ENCODE peak calls at places on chromosomes 12 and 14, in eight cellular contexts. One of them, this sample, is unnamed.

GRCh38 chr14:50659327-50659974 is 8.7 kb downstream of the SAV1 start:
- DNase-seq in fibroblast of mammary gland: no peak
- DNase-seq in NCI-H2081: no peak
- DNase-seq in posterior vena cava: no peak
- DNase-seq in mesenchymal stem cell: no peak
- DNase-seq in WTC11: no peak
- DNase-seq in neuronal stem cell: no peak
- DNase-seq in T-helper 1 cell: no peak
- DNase-seq in this sample: no peak

GRCh38 chr12:104668274-104668718 is 211.5 kb downstream of the CHST11 start:
- DNase-seq in posterior vena cava: no peak
- DNase-seq in T-helper 1 cell: no peak
- DNase-seq in WTC11: no peak
- DNase-seq in NCI-H2081: no peak
- DNase-seq in neuronal stem cell: no peak
- DNase-seq in fibroblast of mammary gland: no peak
- DNase-seq in mesenchymal stem cell: peak; percentile 100
- DNase-seq in this sample: no peak

GRCh38 chr12:26318661-26319068 is 123.3 kb downstream of the SSPN start:
- DNase-seq in mesenchymal stem cell: peak; percentile 91
- DNase-seq in NCI-H2081: no peak
- DNase-seq in WTC11: no peak
- DNase-seq in T-helper 1 cell: no peak
- DNase-seq in neuronal stem cell: no peak
- DNase-seq in posterior vena cava: peak; percentile 83
- DNase-seq in fibroblast of mammary gland: peak; percentile 97
- DNase-seq in this sample: no peak

GRCh38 chr12:108565976-108566375 is 3.6 kb downstream of the ISCU start:
- DNase-seq in fibroblast of mammary gland: peak; percentile 89
- DNase-seq in mesenchymal stem cell: peak; percentile 84
- DNase-seq in WTC11: no peak
- DNase-seq in posterior vena cava: peak; percentile 83
- DNase-seq in T-helper 1 cell: peak; percentile 53
- DNase-seq in neuronal stem cell: no peak
- DNase-seq in NCI-H2081: peak; percentile 96
- DNase-seq in this sample: no peak

GRCh38 chr12:953776-954175 is 4.3 kb upstream of the RAD52 start:
- DNase-seq in WTC11: no peak
- DNase-seq in fibroblast of mammary gland: peak; percentile 82
- DNase-seq in NCI-H2081: peak; percentile 54
- DNase-seq in neuronal stem cell: no peak
- DNase-seq in posterior vena cava: no peak
- DNase-seq in mesenchymal stem cell: peak; percentile 18
- DNase-seq in T-helper 1 cell: no peak
- DNase-seq in this sample: no peak

GRCh38 chr12:45615268-45615667 is 114.2 kb upstream of the ARID2 start:
- DNase-seq in WTC11: no peak
- DNase-seq in posterior vena cava: no peak
- DNase-seq in NCI-H2081: peak; percentile 67
- DNase-seq in mesenchymal stem cell: peak; percentile 79
- DNase-seq in T-helper 1 cell: no peak
- DNase-seq in fibroblast of mammary gland: peak; percentile 73
- DNase-seq in neuronal stem cell: no peak
- DNase-seq in this sample: no peak

GRCh38 chr12:65420941-65421340 is 142.5 kb downstream of the MSRB3 start:
- DNase-seq in NCI-H2081: no peak
- DNase-seq in T-helper 1 cell: no peak
- DNase-seq in posterior vena cava: no peak
- DNase-seq in neuronal stem cell: no peak
- DNase-seq in mesenchymal stem cell: no peak
- DNase-seq in WTC11: no peak
- DNase-seq in fibroblast of mammary gland: no peak
- DNase-seq in this sample: no peak

GRCh38 chr12:54048694-54049093 is 4.9 kb upstream of the HOXC4 start:
- DNase-seq in fibroblast of mammary gland: no peak
- DNase-seq in T-helper 1 cell: no peak
- DNase-seq in WTC11: no peak
- DNase-seq in neuronal stem cell: no peak
- DNase-seq in posterior vena cava: no peak
- DNase-seq in mesenchymal stem cell: no peak
- DNase-seq in NCI-H2081: no peak
- DNase-seq in this sample: no peak

GRCh38 chr14:93976477-93977057 is at the start of gene ASB2:
- DNase-seq in posterior vena cava: no peak
- DNase-seq in mesenchymal stem cell: no peak
- DNase-seq in T-helper 1 cell: no peak
- DNase-seq in NCI-H2081: no peak
- DNase-seq in WTC11: no peak
- DNase-seq in neuronal stem cell: no peak
- DNase-seq in fibroblast of mammary gland: no peak
- DNase-seq in this sample: no peak

GRCh38 chr12:14256555-14257169 is 108.8 kb upstream of the ATF7IP start:
- DNase-seq in mesenchymal stem cell: peak; percentile 81
- DNase-seq in posterior vena cava: peak; percentile 93
- DNase-seq in neuronal stem cell: peak; percentile 48
- DNase-seq in T-helper 1 cell: peak; percentile 58
- DNase-seq in fibroblast of mammary gland: peak; percentile 92
- DNase-seq in WTC11: peak; percentile 79
- DNase-seq in NCI-H2081: peak; percentile 60
- DNase-seq in this sample: no peak

GRCh38 chr14:69395929-69396328 is 2.2 kb downstream of the ERH start:
- DNase-seq in WTC11: no peak
- DNase-seq in neuronal stem cell: no peak
- DNase-seq in mesenchymal stem cell: no peak
- DNase-seq in posterior vena cava: no peak
- DNase-seq in fibroblast of mammary gland: no peak
- DNase-seq in T-helper 1 cell: no peak
- DNase-seq in NCI-H2081: no peak
- DNase-seq in this sample: no peak